ENCODE peak calls at places on chromosomes 13 and 19, in seven cellular contexts. One of them, this sample, is unnamed.

GRCh38 chr13:40292108-40292507 is 374.3 kb downstream of the FOXO1 start:
- DNase-seq in body of pancreas: no peak
- DNase-seq in brain microvascular endothelial cell: no peak
- DNase-seq in heart right ventricle: peak; percentile 27
- DNase-seq in cardiac muscle cell: no peak
- DNase-seq in IMR-90: no peak
- DNase-seq in psoas muscle: no peak
- DNase-seq in this sample: no peak

GRCh38 chr13:65966991-65967451 is 1263.1 kb downstream of the PCDH9 start:
- DNase-seq in body of pancreas: no peak
- DNase-seq in brain microvascular endothelial cell: peak; percentile 55
- DNase-seq in heart right ventricle: no peak
- DNase-seq in cardiac muscle cell: peak; percentile 5
- DNase-seq in IMR-90: peak; percentile 45
- DNase-seq in psoas muscle: no peak
- DNase-seq in this sample: peak; percentile 46

GRCh38 chr19:50759886-50760285 is 10.4 kb upstream of the GPR32 start:
- DNase-seq in body of pancreas: no peak
- DNase-seq in brain microvascular endothelial cell: peak; percentile 4
- DNase-seq in heart right ventricle: no peak
- DNase-seq in cardiac muscle cell: no peak
- DNase-seq in IMR-90: peak; percentile 32
- DNase-seq in psoas muscle: no peak
- DNase-seq in this sample: no peak

GRCh38 chr19:29145756-29146155 is 67.2 kb downstream of the UQCRFS1 start:
- DNase-seq in body of pancreas: no peak
- DNase-seq in brain microvascular endothelial cell: no peak
- DNase-seq in heart right ventricle: no peak
- DNase-seq in cardiac muscle cell: peak; percentile 5
- DNase-seq in IMR-90: no peak
- DNase-seq in psoas muscle: no peak
- DNase-seq in this sample: no peak

GRCh38 chr13:85313761-85314503 is 485.3 kb downstream of the SLITRK6 start:
- DNase-seq in body of pancreas: no peak
- DNase-seq in brain microvascular endothelial cell: peak; percentile 57
- DNase-seq in heart right ventricle: no peak
- DNase-seq in cardiac muscle cell: no peak
- DNase-seq in IMR-90: peak; percentile 46
- DNase-seq in psoas muscle: no peak
- DNase-seq in this sample: no peak

GRCh38 chr13:101065314-101065713 is 351.0 kb downstream of the NALCN start:
- DNase-seq in body of pancreas: no peak
- DNase-seq in brain microvascular endothelial cell: peak; percentile 47
- DNase-seq in heart right ventricle: no peak
- DNase-seq in cardiac muscle cell: no peak
- DNase-seq in IMR-90: no peak
- DNase-seq in psoas muscle: no peak
- DNase-seq in this sample: no peak

GRCh38 chr19:31113250-31113685 is 236.0 kb downstream of the TSHZ3 start:
- DNase-seq in body of pancreas: no peak
- DNase-seq in brain microvascular endothelial cell: peak; percentile 84
- DNase-seq in heart right ventricle: no peak
- DNase-seq in cardiac muscle cell: no peak
- DNase-seq in IMR-90: peak; percentile 39
- DNase-seq in psoas muscle: no peak
- DNase-seq in this sample: no peak

GRCh38 chr19:32924200-32924599 is 47.6 kb downstream of the CEP89 start:
- DNase-seq in body of pancreas: no peak
- DNase-seq in brain microvascular endothelial cell: peak; percentile 6
- DNase-seq in heart right ventricle: no peak
- DNase-seq in cardiac muscle cell: no peak
- DNase-seq in IMR-90: peak; percentile 59
- DNase-seq in psoas muscle: no peak
- DNase-seq in this sample: no peak

GRCh38 chr19:18802354-18802753 is 11.2 kb upstream of the COMP start:
- DNase-seq in body of pancreas: no peak
- DNase-seq in brain microvascular endothelial cell: no peak
- DNase-seq in heart right ventricle: no peak
- DNase-seq in cardiac muscle cell: no peak
- DNase-seq in IMR-90: no peak
- DNase-seq in psoas muscle: no peak
- DNase-seq in this sample: peak; percentile 55

GRCh38 chr13:76868451-76868850 is 17.8 kb downstream of the KCTD12 start:
- DNase-seq in body of pancreas: no peak
- DNase-seq in brain microvascular endothelial cell: no peak
- DNase-seq in heart right ventricle: no peak
- DNase-seq in cardiac muscle cell: no peak
- DNase-seq in IMR-90: no peak
- DNase-seq in psoas muscle: no peak
- DNase-seq in this sample: no peak

GRCh38 chr13:77492982-77493381 is 42.5 kb upstream of the SCEL start:
- DNase-seq in body of pancreas: no peak
- DNase-seq in brain microvascular endothelial cell: peak; percentile 14
- DNase-seq in heart right ventricle: no peak
- DNase-seq in cardiac muscle cell: peak; percentile 23
- DNase-seq in IMR-90: no peak
- DNase-seq in psoas muscle: no peak
- DNase-seq in this sample: peak; percentile 37

GRCh38 chr13:80116107-80116506 is 224.8 kb downstream of the SPRY2 start:
- DNase-seq in body of pancreas: no peak
- DNase-seq in brain microvascular endothelial cell: peak; percentile 49
- DNase-seq in heart right ventricle: no peak
- DNase-seq in cardiac muscle cell: no peak
- DNase-seq in IMR-90: peak; percentile 88
- DNase-seq in psoas muscle: no peak
- DNase-seq in this sample: no peak

GRCh38 chr19:19338082-19338481 is 17.5 kb downstream of the MAU2 start:
- DNase-seq in body of pancreas: no peak
- DNase-seq in brain microvascular endothelial cell: no peak
- DNase-seq in heart right ventricle: no peak
- DNase-seq in cardiac muscle cell: no peak
- DNase-seq in IMR-90: peak; percentile 19
- DNase-seq in psoas muscle: no peak
- DNase-seq in this sample: no peak

GRCh38 chr13:43802511-43802910 is 15.7 kb upstream of the ENOX1 start:
- DNase-seq in body of pancreas: no peak
- DNase-seq in brain microvascular endothelial cell: no peak
- DNase-seq in heart right ventricle: no peak
- DNase-seq in cardiac muscle cell: no peak
- DNase-seq in IMR-90: no peak
- DNase-seq in psoas muscle: no peak
- DNase-seq in this sample: no peak

GRCh38 chr13:43805071-43805468 is 18.3 kb upstream of the ENOX1 start:
- DNase-seq in body of pancreas: no peak
- DNase-seq in brain microvascular endothelial cell: peak; percentile 93
- DNase-seq in heart right ventricle: no peak
- DNase-seq in cardiac muscle cell: no peak
- DNase-seq in IMR-90: peak; percentile 96
- DNase-seq in psoas muscle: no peak
- DNase-seq in this sample: no peak

GRCh38 chr13:43800828-43801227 is 14.1 kb upstream of the ENOX1 start:
- DNase-seq in body of pancreas: no peak
- DNase-seq in brain microvascular endothelial cell: no peak
- DNase-seq in heart right ventricle: no peak
- DNase-seq in cardiac muscle cell: no peak
- DNase-seq in IMR-90: no peak
- DNase-seq in psoas muscle: no peak
- DNase-seq in this sample: no peak

GRCh38 chr13:43804461-43805070 is 17.8 kb upstream of the ENOX1 start:
- DNase-seq in body of pancreas: no peak
- DNase-seq in brain microvascular endothelial cell: peak; percentile 76
- DNase-seq in heart right ventricle: no peak
- DNase-seq in cardiac muscle cell: peak; percentile 76
- DNase-seq in IMR-90: peak; percentile 78
- DNase-seq in psoas muscle: no peak
- DNase-seq in this sample: no peak

GRCh38 chr13:43805681-43806128 is 18.9 kb upstream of the ENOX1 start:
- DNase-seq in body of pancreas: no peak
- DNase-seq in brain microvascular endothelial cell: peak; percentile 27
- DNase-seq in heart right ventricle: no peak
- DNase-seq in cardiac muscle cell: no peak
- DNase-seq in IMR-90: peak; percentile 25
- DNase-seq in psoas muscle: no peak
- DNase-seq in this sample: no peak
- H3K27me3 ChIP-seq in body of pancreas: no peaks in the 10 kb centered on the region
- H3K27me3 ChIP-seq in brain microvascular endothelial cell: no peaks in the 10 kb centered on the region
- H3K27me3 ChIP-seq in heart right ventricle: no peaks in the 10 kb centered on the region
- H3K27me3 ChIP-seq in cardiac muscle cell: no peaks in the 10 kb centered on the region
- H3K27me3 ChIP-seq in IMR-90: no peaks in the 10 kb centered on the region
- H3K27me3 ChIP-seq in psoas muscle: no peaks in the 10 kb centered on the region
- H3K27me3 ChIP-seq in this sample: no peaks in the 10 kb centered on the region

GRCh38 chr13:29137995-29138394 is 317.9 kb downstream of the MTUS2 start:
- DNase-seq in body of pancreas: no peak
- DNase-seq in brain microvascular endothelial cell: no peak
- DNase-seq in heart right ventricle: no peak
- DNase-seq in cardiac muscle cell: no peak
- DNase-seq in IMR-90: no peak
- DNase-seq in psoas muscle: no peak
- DNase-seq in this sample: no peak

GRCh38 chr13:29140277-29140676 is 320.1 kb downstream of the MTUS2 start:
- DNase-seq in body of pancreas: no peak
- DNase-seq in brain microvascular endothelial cell: no peak
- DNase-seq in heart right ventricle: no peak
- DNase-seq in cardiac muscle cell: peak; percentile 53
- DNase-seq in IMR-90: no peak
- DNase-seq in psoas muscle: no peak
- DNase-seq in this sample: no peak

GRCh38 chr13:29137016-29137415 is 316.9 kb downstream of the MTUS2 start:
- DNase-seq in body of pancreas: no peak
- DNase-seq in brain microvascular endothelial cell: no peak
- DNase-seq in heart right ventricle: no peak
- DNase-seq in cardiac muscle cell: no peak
- DNase-seq in IMR-90: no peak
- DNase-seq in psoas muscle: no peak
- DNase-seq in this sample: no peak

GRCh38 chr13:29131881-29132668 is 311.9 kb downstream of the MTUS2 start:
- DNase-seq in body of pancreas: no peak
- DNase-seq in brain microvascular endothelial cell: no peak
- DNase-seq in heart right ventricle: no peak
- DNase-seq in cardiac muscle cell: no peak
- DNase-seq in IMR-90: no peak
- DNase-seq in psoas muscle: no peak
- DNase-seq in this sample: no peak

DNA sequence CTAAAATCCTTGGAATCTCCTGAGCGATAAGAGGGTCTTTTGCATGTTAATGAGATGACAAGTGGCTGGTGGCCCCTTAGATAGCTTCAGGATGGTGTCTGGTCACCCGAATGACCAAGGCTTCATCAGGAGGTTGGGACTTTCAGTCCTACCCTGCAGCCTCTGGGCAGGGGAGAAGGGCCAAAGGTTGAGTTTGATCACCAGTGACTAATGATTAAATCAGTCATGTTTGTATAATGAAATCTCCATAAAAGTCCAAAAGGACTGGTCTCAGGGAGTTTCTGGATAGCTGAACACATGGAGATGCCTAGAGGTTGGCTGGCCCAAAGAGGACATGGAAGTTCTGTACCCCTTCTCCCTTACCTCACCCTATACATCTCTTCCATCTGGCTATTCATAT is 316.2 kb downstream of the MTUS2 start:
- DNase-seq in body of pancreas: no peak
- DNase-seq in brain microvascular endothelial cell: no peak
- DNase-seq in heart right ventricle: no peak
- DNase-seq in cardiac muscle cell: no peak
- DNase-seq in IMR-90: no peak
- DNase-seq in psoas muscle: no peak
- DNase-seq in this sample: no peak
- TF ChIP-seq CTCF in body of pancreas: no peak
- TF ChIP-seq CTCF in brain microvascular endothelial cell: no peak
- TF ChIP-seq CTCF in heart right ventricle: no peak
- TF ChIP-seq CTCF in cardiac muscle cell: no peak
- TF ChIP-seq CTCF in IMR-90: no peak
- TF ChIP-seq CTCF in psoas muscle: no peak
- TF ChIP-seq CTCF in this sample: no peak

GRCh38 chr13:78662467-78662866 is 3.5 kb upstream of the OBI1 start:
- DNase-seq in body of pancreas: no peak
- DNase-seq in brain microvascular endothelial cell: no peak
- DNase-seq in heart right ventricle: no peak
- DNase-seq in cardiac muscle cell: no peak
- DNase-seq in IMR-90: no peak
- DNase-seq in psoas muscle: no peak
- DNase-seq in this sample: no peak

GRCh38 chr13:78657699-78658629 is 991 bp downstream of the OBI1 start:
- DNase-seq in body of pancreas: no peak
- DNase-seq in brain microvascular endothelial cell: no peak
- DNase-seq in heart right ventricle: no peak
- DNase-seq in cardiac muscle cell: peak; percentile 11
- DNase-seq in IMR-90: peak; percentile 8
- DNase-seq in psoas muscle: no peak
- DNase-seq in this sample: no peak

GRCh38 chr13:78660130-78660857 is 1.3 kb upstream of the OBI1 start:
- DNase-seq in body of pancreas: no peak
- DNase-seq in brain microvascular endothelial cell: no peak
- DNase-seq in heart right ventricle: no peak
- DNase-seq in cardiac muscle cell: no peak
- DNase-seq in IMR-90: no peak
- DNase-seq in psoas muscle: peak; percentile 44
- DNase-seq in this sample: peak; percentile 45

GRCh38 chr13:78658630-78659449 is at the start of gene OBI1:
- DNase-seq in body of pancreas: peak; percentile 89
- DNase-seq in brain microvascular endothelial cell: peak; percentile 92
- DNase-seq in heart right ventricle: peak; percentile 93
- DNase-seq in cardiac muscle cell: peak; percentile 89
- DNase-seq in IMR-90: peak; percentile 89
- DNase-seq in psoas muscle: peak; percentile 95
- DNase-seq in this sample: peak; percentile 97

GRCh38 chr13:78659450-78660110 is 625 bp upstream of the OBI1 start:
- DNase-seq in body of pancreas: no peak
- DNase-seq in brain microvascular endothelial cell: no peak
- DNase-seq in heart right ventricle: no peak
- DNase-seq in cardiac muscle cell: no peak
- DNase-seq in IMR-90: peak; percentile 1
- DNase-seq in psoas muscle: no peak
- DNase-seq in this sample: no peak
- H3K27ac ChIP-seq in body of pancreas: no peak overlapping the region
- H3K27ac ChIP-seq in brain microvascular endothelial cell: no peak overlapping the region
- H3K27ac ChIP-seq in heart right ventricle: no peak overlapping the region
- H3K27ac ChIP-seq in cardiac muscle cell: no peak overlapping the region
- H3K27ac ChIP-seq in IMR-90: no peak overlapping the region
- H3K27ac ChIP-seq in psoas muscle: no peak overlapping the region
- H3K27ac ChIP-seq in this sample: peak overlapping the region; percentile 82

GRCh38 chr13:109924376-109924775 is 138.0 kb upstream of the IRS2 start:
- DNase-seq in body of pancreas: no peak
- DNase-seq in brain microvascular endothelial cell: no peak
- DNase-seq in heart right ventricle: no peak
- DNase-seq in cardiac muscle cell: no peak
- DNase-seq in IMR-90: no peak
- DNase-seq in psoas muscle: no peak
- DNase-seq in this sample: no peak
- H3K27me3 ChIP-seq in body of pancreas: no peaks in the 10 kb centered on the region
- H3K27me3 ChIP-seq in brain microvascular endothelial cell: no peaks in the 10 kb centered on the region
- H3K27me3 ChIP-seq in heart right ventricle: no peaks in the 10 kb centered on the region
- H3K27me3 ChIP-seq in cardiac muscle cell: no peaks in the 10 kb centered on the region
- H3K27me3 ChIP-seq in IMR-90: no peaks in the 10 kb centered on the region
- H3K27me3 ChIP-seq in psoas muscle: no peaks in the 10 kb centered on the region
- H3K27me3 ChIP-seq in this sample: no peaks in the 10 kb centered on the region

GRCh38 chr19:9885077-9885552 is 50.0 kb downstream of the PIN1 start:
- DNase-seq in body of pancreas: no peak
- DNase-seq in brain microvascular endothelial cell: peak; percentile 40
- DNase-seq in heart right ventricle: peak; percentile 28
- DNase-seq in cardiac muscle cell: no peak
- DNase-seq in IMR-90: peak; percentile 23
- DNase-seq in psoas muscle: peak; percentile 73
- DNase-seq in this sample: peak; percentile 53
- TF ChIP-seq CTCF in body of pancreas: no peak
- TF ChIP-seq CTCF in brain microvascular endothelial cell: peak; percentile 58
- TF ChIP-seq CTCF in heart right ventricle: peak; percentile 37
- TF ChIP-seq CTCF in cardiac muscle cell: peak; percentile 64
- TF ChIP-seq CTCF in IMR-90: peak; percentile 27
- TF ChIP-seq CTCF in psoas muscle: peak; percentile 21
- TF ChIP-seq CTCF in this sample: peak; percentile 55

GRCh38 chr19:39413269-39413902 is 917 bp downstream of the PLEKHG2 start:
- DNase-seq in body of pancreas: no peak
- DNase-seq in brain microvascular endothelial cell: no peak
- DNase-seq in heart right ventricle: peak; percentile 81
- DNase-seq in cardiac muscle cell: peak; percentile 83
- DNase-seq in IMR-90: peak; percentile 60
- DNase-seq in psoas muscle: peak; percentile 87
- DNase-seq in this sample: peak; percentile 61
- H3K27ac ChIP-seq in body of pancreas: peak overlapping the region; percentile 78
- H3K27ac ChIP-seq in brain microvascular endothelial cell: peak overlapping the region; percentile 94
- H3K27ac ChIP-seq in heart right ventricle: peak overlapping the region; percentile 99
- H3K27ac ChIP-seq in cardiac muscle cell: peak overlapping the region; percentile 95
- H3K27ac ChIP-seq in IMR-90: peak overlapping the region; percentile 98
- H3K27ac ChIP-seq in psoas muscle: peak overlapping the region; percentile 96
- H3K27ac ChIP-seq in this sample: peak overlapping the region; percentile 94